ENCODE peak calls at places on chromosomes 12 and 14, in six cellular contexts. V is lung; A is tibial nerve; I is keratinocyte; M is CD4-positive, alpha-beta T cell; T is cardiac muscle cell. B is an unnamed sample.

GRCh38 chr14:95163132-95163531 is 5.8 kb upstream of the DICER1 start:
- DNase-seq in M (no peak), I (no peak), V (no peak), A (no peak), T (no peak), B (no peak)

GRCh38 chr12:65232490-65233077 is 45.9 kb upstream of the MSRB3 start:
- DNase-seq in M (no peak), I (no peak), V (no peak), A (no peak), T (peak), B (peak)

GRCh38 chr12:18428416-18428815 is 167.1 kb downstream of the PIK3C2G start:
- DNase-seq in M (no peak), V (no peak), A (no peak), I (peak), T (no peak), B (no peak)

GRCh38 chr14:90443161-90444076 is 46.6 kb downstream of the CALM1 start:
- DNase-seq in V (no peak), T (no peak), I (no peak), A (no peak), M (no peak), B (no peak)

GRCh38 chr14:70188608-70189540 is at the start of gene SLC8A3:
- DNase-seq in V (no peak), T (peak), M (no peak), I (no peak), A (no peak), B (peak)

GRCh38 chr14:71852201-71852600 is 80.0 kb upstream of the RGS6 start:
- DNase-seq in M (no peak), I (no peak), A (no peak), V (no peak), T (peak), B (peak)

GRCh38 chr12:43812926-43813325 is 6.8 kb upstream of the TWF1 start:
- DNase-seq in I (no peak), M (no peak), T (no peak), V (no peak), A (no peak), B (no peak)

GRCh38 chr14:88492272-88493089 is 62.3 kb downstream of the PTPN21 start:
- DNase-seq in I (peak), T (peak), M (peak), V (peak), A (peak), B (peak)

GRCh38 chr12:42590324-42590934 is 883 bp upstream of the PRICKLE1 start:
- DNase-seq in V (no peak), T (peak), I (no peak), A (no peak), M (no peak), B (no peak)

GRCh38 chr14:58637391-58638230 is at the start of gene DACT1:
- DNase-seq in I (no peak), T (peak), M (peak), A (no peak), V (peak), B (peak)

GRCh38 chr12:130675121-130675520 is 41.0 kb downstream of the RIMBP2 start:
- DNase-seq in M (no peak), I (no peak), V (no peak), A (no peak), T (no peak), B (no peak)

GRCh38 chr14:56172571-56172971 is 54.4 kb downstream of the PELI2 start:
- DNase-seq in T (peak), M (no peak), I (no peak), A (no peak), V (no peak), B (peak)

GRCh38 chr14:68633131-68633991 is 159.5 kb downstream of the ZFP36L1 start:
- DNase-seq in M (no peak), V (no peak), A (no peak), I (no peak), T (peak), B (peak)

GRCh38 chr12:132245521-132246101 is 83.8 kb downstream of the GALNT9 start:
- DNase-seq in V (no peak), T (no peak), A (no peak), M (no peak), I (no peak), B (no peak)

GRCh38 chr12:121523741-121524140 is 57.1 kb downstream of the KDM2B start:
- DNase-seq in M (no peak), I (no peak), T (no peak), V (no peak), A (no peak), B (no peak)

GRCh38 chr12:59085680-59086079 is 165.4 kb upstream of the LRIG3 start:
- DNase-seq in I (no peak), V (no peak), T (no peak), M (no peak), A (no peak), B (no peak)

GRCh38 chr12:43914391-43914790 is 78.5 kb downstream of the TMEM117 start:
- DNase-seq in I (no peak), M (no peak), A (no peak), T (no peak), V (no peak), B (no peak)

GRCh38 chr12:52331833-52332232 is 10.6 kb upstream of the KRT83 start:
- DNase-seq in V (no peak), M (no peak), A (no peak), I (no peak), T (no peak), B (no peak)

GRCh38 chr14:99737451-99737951 is 53.4 kb downstream of the CYP46A1 start:
- DNase-seq in V (peak), I (no peak), A (no peak), T (no peak), M (no peak), B (peak)

GRCh38 chr12:100737168-100737567 is 57.4 kb upstream of the ANO4 start:
- DNase-seq in A (no peak), T (no peak), V (no peak), M (no peak), I (no peak), B (no peak)

GRCh38 chr14:71583705-71584104 is 348.5 kb upstream of the RGS6 start:
- DNase-seq in V (no peak), I (no peak), M (no peak), T (no peak), A (no peak), B (no peak)

DNA sequence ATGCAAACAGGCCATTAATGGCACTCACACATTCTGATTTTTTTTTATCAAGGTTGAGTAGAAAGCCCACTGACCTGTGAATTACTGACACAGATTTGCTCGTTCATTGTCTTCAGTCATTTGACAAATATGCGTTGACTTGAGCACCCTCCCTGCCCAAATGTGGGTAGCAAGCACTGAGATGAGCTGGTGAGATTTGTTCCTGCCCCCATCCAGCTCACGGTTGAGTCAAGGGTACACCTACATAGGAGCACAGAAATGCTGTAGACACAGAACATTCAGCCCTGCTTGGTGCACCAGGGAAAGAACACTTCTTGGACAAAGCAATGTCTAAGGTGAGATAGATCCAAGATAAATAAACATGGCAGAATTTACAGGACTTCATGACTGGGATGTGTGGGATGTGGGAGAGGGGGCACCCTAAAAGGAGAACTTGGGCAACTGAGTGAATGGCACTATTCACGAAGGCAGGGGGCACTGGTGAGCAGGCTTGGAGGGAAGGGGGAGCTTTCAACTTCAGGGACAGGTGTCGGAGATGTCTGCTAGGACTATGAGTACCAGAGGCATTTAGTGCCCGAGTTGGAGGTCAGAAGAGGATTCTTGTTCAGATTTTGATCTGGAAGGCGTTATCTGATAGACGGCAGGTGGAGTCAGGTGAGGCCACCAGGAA is 213.4 kb downstream of the VRK1 start:
- DNase-seq in V (no peak), I (no peak), A (no peak), M (no peak), T (no peak), B (no peak)
- TF ChIP-seq CTCF in V (no peak), I (no peak), A (no peak), M (no peak), T (no peak), B (no peak)

GRCh38 chr12:27243804-27244679 is at the start of gene STK38L:
- DNase-seq in T (peak), A (peak), I (peak), M (peak), V (peak), B (peak)
- TF ChIP-seq CTCF in T (peak), A (no peak), I (no peak), M (no peak), V (no peak), B (peak)

GRCh38 chr14:79661762-79662161 is 549.5 kb downstream of the DIO2 start:
- DNase-seq in I (peak), T (peak), V (no peak), A (no peak), M (no peak), B (peak)

GRCh38 chr14:79665556-79665955 is 545.7 kb downstream of the DIO2 start:
- DNase-seq in V (no peak), A (no peak), T (no peak), I (no peak), M (no peak), B (no peak)

GRCh38 chr14:79658224-79658623 is 553.1 kb downstream of the DIO2 start:
- DNase-seq in V (no peak), T (no peak), A (no peak), I (no peak), M (no peak), B (no peak)

GRCh38 chr14:79659995-79660975 is 551.0 kb downstream of the DIO2 start:
- DNase-seq in T (no peak), A (no peak), M (no peak), I (no peak), V (no peak), B (no peak)

DNA sequence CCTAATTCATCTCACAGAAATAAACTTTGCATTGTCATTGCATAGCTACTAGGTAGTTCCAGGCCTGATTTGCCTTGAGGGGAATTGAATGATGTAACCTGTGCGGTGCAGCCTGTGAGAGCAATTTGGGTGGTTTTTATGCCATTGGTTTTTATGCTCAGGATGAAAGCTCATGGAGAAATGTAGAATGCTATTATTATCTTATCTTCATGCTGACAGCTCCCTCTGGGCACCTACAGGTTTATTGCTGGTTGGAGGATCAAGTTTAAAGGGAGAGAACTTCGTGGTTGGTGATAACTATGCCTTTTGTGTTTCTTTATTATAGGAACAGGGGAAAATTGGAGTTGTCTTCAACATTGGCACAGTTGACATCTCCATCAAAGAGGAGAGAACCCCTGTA is 547.9 kb downstream of the DIO2 start:
- DNase-seq in I (no peak), M (no peak), A (no peak), V (no peak), T (no peak), B (no peak)
- TF ChIP-seq CTCF in I (no peak), M (no peak), A (no peak), V (no peak), T (no peak), B (no peak)

DNA sequence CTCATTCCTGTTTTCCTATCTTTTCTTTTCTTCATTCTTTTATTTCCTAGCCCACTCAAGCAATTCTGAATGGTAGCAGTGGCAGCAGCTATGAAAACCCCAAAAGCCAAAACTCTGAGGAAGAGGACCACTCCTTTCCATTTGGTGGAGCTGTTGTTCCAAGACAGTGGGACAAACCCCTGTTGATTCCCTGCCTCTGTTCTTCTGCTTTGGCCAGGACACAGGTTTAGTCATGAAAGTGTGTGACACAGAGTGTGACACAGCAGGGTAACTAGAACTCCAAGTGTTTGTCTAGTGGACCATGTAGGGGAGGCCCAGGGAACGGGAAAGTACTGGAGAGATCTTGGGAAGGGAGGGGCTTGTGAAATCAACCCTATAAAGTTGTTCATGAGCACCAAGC is 71.1 kb downstream of the PTCSC3 start:
- DNase-seq in M (no peak), I (no peak), T (no peak), V (peak), A (no peak), B (no peak)
- TF ChIP-seq CTCF in M (no peak), I (peak), T (no peak), V (no peak), A (no peak), B (no peak)

B was measured in fibroblast of pulmonary artery.